ENCODE peak calls at places on chromosomes 1 and 21, in eight cellular contexts. V is cardiac fibroblast, O is BE2C, D is fibroblast of lung, R is OCI-LY7, Q is left lung, W is heart left ventricle, M is endodermal cell. X is an unnamed sample.

GRCh38 chr21:41876928-41877652 is 2.1 kb downstream of the PRDM15 start:
- DNase-seq in V (no peak), O (no peak), D (no peak), R (peak), Q (no peak), W (no peak), M (peak), X (no peak)

GRCh38 chr1:59750612-59751395 is 63.9 kb upstream of the HOOK1 start:
- DNase-seq in V (peak), O (no peak), D (peak), R (no peak), Q (no peak), W (peak), M (no peak), X (peak)

GRCh38 chr1:56106551-56107277 is 472.6 kb downstream of the PLPP3 start:
- DNase-seq in V (no peak), O (no peak), D (no peak), R (no peak), Q (no peak), W (no peak), M (peak), X (no peak)

GRCh38 chr1:232249834-232250233 is 380.1 kb downstream of the SIPA1L2 start:
- DNase-seq in V (no peak), O (no peak), D (no peak), R (no peak), Q (no peak), W (no peak), M (peak), X (no peak)

GRCh38 chr1:104100079-104100478 is 350.4 kb downstream of the AMY1C start:
- DNase-seq in V (no peak), O (no peak), D (no peak), R (no peak), Q (no peak), W (no peak), M (no peak), X (no peak)

GRCh38 chr1:35379317-35380000 is 111.0 kb downstream of the ZMYM4 start:
- DNase-seq in V (no peak), O (no peak), D (no peak), R (no peak), Q (peak), W (no peak), M (no peak), X (no peak)

GRCh38 chr1:47444578-47445465 is 7.0 kb downstream of the FOXD2 start:
- DNase-seq in V (no peak), O (no peak), D (no peak), R (no peak), Q (peak), W (no peak), M (peak), X (no peak)

GRCh38 chr1:84611796-84612195 is 37.6 kb upstream of the CTBS start:
- DNase-seq in V (peak), O (no peak), D (peak), R (no peak), Q (no peak), W (no peak), M (no peak), X (no peak)

GRCh38 chr1:10539411-10540043 is 64.8 kb downstream of the PEX14 start:
- DNase-seq in V (peak), O (no peak), D (peak), R (no peak), Q (no peak), W (no peak), M (no peak), X (no peak)

GRCh38 chr21:38667466-38667865 is 138.3 kb upstream of the ETS2 start:
- DNase-seq in V (no peak), O (no peak), D (no peak), R (no peak), Q (no peak), W (no peak), M (no peak), X (no peak)

GRCh38 chr1:245874942-245875580 is 632.0 kb downstream of the SMYD3 start:
- DNase-seq in V (peak), O (peak), D (peak), R (no peak), Q (no peak), W (peak), M (no peak), X (peak)

GRCh38 chr1:30853350-30853749 is 55.2 kb downstream of the SDC3 start:
- DNase-seq in V (peak), O (no peak), D (no peak), R (no peak), Q (no peak), W (no peak), M (peak), X (no peak)

GRCh38 chr1:54268714-54269297 is 68.8 kb downstream of the MRPL37 start:
- DNase-seq in V (no peak), O (no peak), D (no peak), R (no peak), Q (no peak), W (no peak), M (no peak), X (no peak)

GRCh38 chr1:101993703-101994102 is 3.0 kb downstream of the OLFM3 start:
- DNase-seq in V (no peak), O (no peak), D (no peak), R (no peak), Q (no peak), W (no peak), M (no peak), X (no peak)

GRCh38 chr1:147515046-147515869 is 26.0 kb upstream of the BCL9 start:
- DNase-seq in V (peak), O (no peak), D (peak), R (peak), Q (no peak), W (no peak), M (peak), X (no peak)

GRCh38 chr1:246492611-246493245 is 14.4 kb downstream of the SMYD3 start:
- DNase-seq in V (peak), O (peak), D (peak), R (peak), Q (no peak), W (peak), M (peak), X (peak)

GRCh38 chr1:162905174-162905573 is 44.2 kb upstream of the CCDC190 start:
- DNase-seq in V (no peak), O (no peak), D (no peak), R (no peak), Q (no peak), W (no peak), M (no peak), X (no peak)

GRCh38 chr1:223628233-223628632 is 37.3 kb downstream of the CAPN8 start:
- DNase-seq in V (peak), O (peak), D (peak), R (peak), Q (no peak), W (peak), M (peak), X (peak)

GRCh38 chr1:117534995-117535467 is 70.8 kb upstream of the TENT5C start:
- DNase-seq in V (peak), O (peak), D (peak), R (peak), Q (no peak), W (no peak), M (peak), X (peak)

GRCh38 chr1:232142403-232143314 is 487.3 kb downstream of the SIPA1L2 start:
- DNase-seq in V (peak), O (no peak), D (peak), R (no peak), Q (no peak), W (peak), M (peak), X (peak)

GRCh38 chr21:44525431-44526095 is 14.4 kb downstream of the KRTAP10-1 start:
- DNase-seq in V (no peak), O (peak), D (no peak), R (no peak), Q (peak), W (peak), M (no peak), X (no peak)

GRCh38 chr21:37704751-37705150 is 211.5 kb downstream of the KCNJ6 start:
- DNase-seq in V (no peak), O (no peak), D (no peak), R (no peak), Q (no peak), W (no peak), M (no peak), X (no peak)

GRCh38 chr1:67390041-67390887 is 39.9 kb downstream of the SERBP1 start:
- DNase-seq in V (peak), O (no peak), D (peak), R (no peak), Q (no peak), W (no peak), M (no peak), X (no peak)

GRCh38 chr1:91015358-91015780 is 6.5 kb downstream of the ZNF644 start:
- DNase-seq in V (no peak), O (no peak), D (no peak), R (no peak), Q (no peak), W (no peak), M (no peak), X (no peak)

GRCh38 chr1:204809488-204809887 is 61.2 kb upstream of the NFASC start:
- DNase-seq in V (no peak), O (no peak), D (no peak), R (no peak), Q (no peak), W (no peak), M (no peak), X (no peak)

GRCh38 chr1:43507296-43508295 is 23.1 kb upstream of the PTPRF start:
- DNase-seq in V (no peak), O (no peak), D (no peak), R (no peak), Q (no peak), W (no peak), M (peak), X (no peak)

GRCh38 chr1:41532206-41532975 is 47.9 kb upstream of the EDN2 start:
- DNase-seq in V (no peak), O (no peak), D (no peak), R (no peak), Q (no peak), W (no peak), M (no peak), X (no peak)

GRCh38 chr1:111139234-111139955 is 498 bp downstream of the DRAM2 start:
- DNase-seq in V (peak), O (no peak), D (peak), R (peak), Q (no peak), W (no peak), M (peak), X (no peak)

GRCh38 chr1:12052008-12052573 is 11.0 kb upstream of the TNFRSF8 start:
- DNase-seq in V (peak), O (no peak), D (peak), R (no peak), Q (no peak), W (peak), M (peak), X (peak)

GRCh38 chr1:211118407-211119102 is 15.4 kb downstream of the KCNH1 start:
- DNase-seq in V (no peak), O (no peak), D (peak), R (no peak), Q (no peak), W (no peak), M (no peak), X (no peak)

GRCh38 chr1:232629250-232630046 is 485 bp downstream of the SIPA1L2 start:
- DNase-seq in V (peak), O (peak), D (peak), R (no peak), Q (peak), W (peak), M (peak), X (no peak)

DNA sequence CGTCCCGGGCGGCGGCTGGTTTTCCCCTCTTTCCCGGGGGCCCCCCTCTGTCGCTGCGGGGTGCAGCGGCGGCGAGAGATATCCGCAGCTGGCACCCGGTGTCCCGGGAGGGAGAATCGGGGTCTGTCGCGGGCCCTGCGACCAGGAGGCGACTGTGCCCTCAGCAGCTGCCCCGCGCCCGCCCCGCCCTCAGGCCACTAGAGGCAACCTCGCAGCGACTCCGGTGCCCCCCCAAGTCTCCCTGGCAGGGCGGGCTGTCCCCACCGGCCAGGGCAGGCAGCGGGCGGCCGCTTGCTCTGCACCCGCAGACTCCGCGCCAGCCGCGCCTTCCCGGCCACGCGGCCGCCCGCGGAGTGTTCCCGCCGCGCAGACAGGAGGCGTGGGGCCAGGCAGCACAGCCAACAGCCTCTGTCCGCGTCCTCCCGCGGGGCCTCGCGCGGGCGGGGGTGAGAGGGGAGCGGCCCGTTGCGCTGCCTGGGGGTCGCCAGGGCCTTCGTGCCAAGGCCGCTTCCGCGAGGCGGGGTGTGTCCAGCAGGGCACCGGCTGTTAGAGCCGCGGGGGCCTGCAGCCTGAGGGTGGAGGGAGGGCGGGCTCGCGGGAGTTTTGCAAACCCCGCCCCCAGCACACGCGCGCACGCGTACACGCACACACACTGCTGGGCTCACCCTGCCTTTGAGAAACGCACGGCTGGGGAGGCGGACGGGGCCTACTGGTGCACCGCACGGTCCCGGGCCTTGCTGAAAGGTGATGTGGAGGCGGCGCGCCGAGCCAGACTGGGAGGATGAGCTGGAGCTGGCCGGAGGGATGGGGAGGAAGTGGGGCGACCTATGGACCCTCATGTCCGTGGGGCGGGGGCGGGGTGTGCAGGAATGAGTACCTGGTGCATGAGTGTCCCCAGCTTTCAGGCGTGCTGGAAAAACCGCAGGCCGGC is 41.4 kb downstream of the KIAA1614 start:
- DNase-seq in V (peak), O (peak), D (peak), R (peak), Q (peak), W (peak), M (no peak), X (peak)
- TF ChIP-seq CTCF in V (no peak), O (no peak), D (no peak), R (no peak), Q (no peak), W (no peak), M (no peak), X (no peak)

GRCh38 chr1:17886838-17887441 is 131.8 kb downstream of the ACTL8 start:
- DNase-seq in V (no peak), O (no peak), D (no peak), R (no peak), Q (no peak), W (no peak), M (peak), X (no peak)
- H3K4me3 ChIP-seq in V (no peak), O (no peak), D (no peak), R (no peak), Q (no peak), W (no peak), M (no peak), X (no peak)

GRCh38 chr1:176444286-176444685 is 18.7 kb upstream of the PAPPA2 start:
- DNase-seq in V (no peak), O (no peak), D (no peak), R (no peak), Q (no peak), W (no peak), M (no peak), X (no peak)
- TF ChIP-seq CTCF in V (no peak), O (no peak), D (no peak), R (no peak), Q (no peak), W (no peak), M (peak), X (no peak)

DNA sequence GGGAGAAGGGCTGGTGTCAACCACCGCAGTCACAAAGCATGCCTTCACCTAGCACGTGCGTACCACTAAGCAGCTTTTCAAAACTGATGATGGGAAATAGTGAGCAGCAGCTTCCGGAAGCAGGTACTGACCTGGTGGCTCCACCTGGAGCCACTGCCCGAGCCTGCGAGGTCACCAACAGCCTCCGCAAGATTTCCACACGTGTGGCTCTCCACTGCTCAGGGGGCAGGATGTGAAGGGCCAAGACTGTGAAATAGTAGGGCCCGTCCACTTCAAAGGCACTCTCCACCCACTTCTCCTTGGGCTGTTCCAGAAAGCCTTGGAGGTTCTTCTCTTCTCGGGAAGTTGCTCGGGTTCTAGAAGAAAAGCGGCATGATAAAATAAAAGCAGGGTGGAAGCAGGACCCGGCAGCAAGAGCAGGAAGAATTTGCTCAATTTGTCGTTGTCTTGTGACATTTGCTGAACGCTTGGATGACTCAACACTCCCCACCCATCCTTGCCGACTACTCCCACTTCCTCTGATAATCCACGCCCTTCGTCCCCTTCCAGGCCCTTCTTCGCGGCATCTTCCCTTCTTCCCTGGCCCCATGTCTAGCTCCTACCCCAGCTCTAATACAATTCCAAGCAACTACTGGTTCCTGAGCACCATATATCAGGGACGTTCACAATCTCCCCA is 124.9 kb upstream of the IFFO2 start:
- DNase-seq in V (peak), O (no peak), D (peak), R (no peak), Q (no peak), W (peak), M (no peak), X (no peak)
- H3K4me3 ChIP-seq in V (no peak), O (no peak), D (no peak), R (no peak), Q (no peak), W (no peak), M (no peak), X (no peak)

DNA sequence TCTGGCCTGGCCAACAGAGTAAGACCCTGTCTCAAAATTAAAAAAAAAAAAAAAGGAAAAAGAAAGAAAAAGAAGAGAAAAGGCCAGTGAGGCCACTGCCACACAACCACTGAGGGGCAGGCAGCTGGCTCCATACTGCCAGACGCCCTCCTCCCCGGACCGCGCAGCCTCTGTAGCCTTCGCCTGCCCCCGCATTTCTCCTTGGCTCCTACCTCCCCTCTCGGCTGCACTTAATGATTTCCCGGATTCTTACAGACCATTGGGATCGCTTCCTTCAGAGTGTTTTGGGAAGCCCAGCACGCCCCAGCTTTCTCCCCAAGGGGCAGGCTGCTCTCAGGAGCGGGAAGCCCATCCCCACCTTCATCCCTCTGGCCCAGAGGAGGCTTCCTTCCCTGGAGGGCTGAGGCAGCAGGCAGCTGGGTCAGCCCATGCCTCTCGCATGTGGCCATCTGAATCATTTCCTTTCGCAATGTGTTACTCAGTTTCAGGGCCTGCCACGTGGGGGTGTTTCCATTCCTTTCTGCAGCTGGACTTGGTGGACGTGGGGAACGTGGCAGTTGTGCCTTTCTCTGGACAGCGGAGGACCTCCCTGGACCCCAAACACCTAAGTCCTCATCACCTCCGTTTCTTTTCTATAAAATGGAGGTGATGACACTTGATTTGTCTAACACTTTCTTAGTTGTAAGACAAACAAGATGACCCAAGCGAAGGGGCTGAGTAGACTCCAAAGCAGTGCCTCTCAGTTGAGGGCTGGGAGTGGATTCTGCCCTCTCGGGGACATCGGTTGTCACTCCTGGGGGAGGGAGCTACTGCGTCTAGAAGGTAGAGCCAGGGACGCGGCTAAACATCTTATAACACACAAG is 2.3 kb downstream of the SLC2A5 start:
- DNase-seq in V (peak), O (no peak), D (peak), R (peak), Q (no peak), W (peak), M (no peak), X (peak)
- TF ChIP-seq CTCF in V (no peak), O (no peak), D (peak), R (peak), Q (no peak), W (no peak), M (no peak), X (no peak)

DNA sequence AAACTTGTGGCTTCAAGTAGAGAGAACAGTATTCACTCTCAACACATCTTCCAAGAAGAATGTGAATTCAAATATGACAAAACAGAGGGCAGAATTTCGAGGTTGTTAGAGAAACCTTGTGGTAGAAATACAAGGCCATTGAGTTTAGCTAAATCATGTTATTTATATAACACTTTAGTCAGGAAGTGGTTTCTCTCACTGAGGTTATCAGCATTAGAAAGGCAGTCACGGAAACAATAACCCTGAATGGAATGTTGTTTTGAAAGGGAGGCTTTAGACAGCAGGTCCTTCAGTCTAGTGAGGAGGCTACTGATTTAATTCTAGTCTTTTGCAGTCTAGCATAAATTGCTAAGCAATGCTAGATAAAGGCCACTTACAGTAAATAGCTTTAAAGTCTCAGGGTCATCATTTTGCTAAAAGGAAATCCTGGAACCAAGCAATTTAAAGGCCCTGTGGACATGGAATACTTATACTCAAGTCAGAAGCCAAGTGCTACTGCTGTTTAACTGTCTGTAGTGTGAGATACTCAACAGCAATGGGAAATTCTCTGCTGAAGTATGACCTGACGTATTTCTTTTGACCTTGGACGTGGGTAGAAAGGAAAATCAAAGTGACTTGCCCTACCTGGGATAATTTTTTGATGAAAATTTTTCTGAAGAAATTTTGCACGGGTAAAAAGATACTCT is 89.0 kb upstream of the CHODL start:
- DNase-seq in V (peak), O (no peak), D (peak), R (no peak), Q (no peak), W (no peak), M (no peak), X (no peak)
- H3K4me3 ChIP-seq in V (no peak), O (no peak), D (no peak), R (no peak), Q (no peak), W (no peak), M (no peak), X (no peak)

GRCh38 chr1:923131-923990 is at the start of gene SAMD11:
- DNase-seq in V (peak), O (peak), D (peak), R (peak), Q (peak), W (peak), M (peak), X (peak)
- TF ChIP-seq CTCF in V (no peak), O (peak), D (no peak), R (no peak), Q (no peak), W (no peak), M (peak), X (no peak)